ENCODE peak calls at places on chromosomes 5 and 9, in eight cellular contexts. U is tibial nerve, Q is stomach, H is uterus, F is A549, E is prostate gland, B is transverse colon, L is upper lobe of left lung. W is an unnamed sample.

GRCh38 chr9:98248737-98249474 is 6.5 kb downstream of the TBC1D2 start:
- DNase-seq in Q (peak; percentile 35), H (peak; percentile 69), L (peak; percentile 95), E (peak; percentile 90), F (no peak), U (no peak), B (peak; percentile 86), W (peak; percentile 21)

GRCh38 chr5:148970228-148970627 is 92.6 kb downstream of the SH3TC2 start:
- DNase-seq in L (peak; percentile 75), F (no peak), E (peak; percentile 90), Q (peak; percentile 67), B (peak; percentile 62), H (no peak), U (no peak), W (peak; percentile 65)

GRCh38 chr5:134432677-134433359 is 21.1 kb upstream of the CDKN2AIPNL start:
- DNase-seq in L (no peak), H (no peak), E (no peak), F (no peak), U (no peak), B (no peak), Q (no peak), W (no peak)

GRCh38 chr9:82247318-82247717 is 258.7 kb downstream of the SPATA31D1 start:
- DNase-seq in E (no peak), U (no peak), Q (no peak), L (peak; percentile 57), B (no peak), H (no peak), F (no peak), W (peak; percentile 46)

GRCh38 chr9:18910858-18911257 is 122.2 kb downstream of the SAXO1 start:
- DNase-seq in H (no peak), Q (no peak), U (no peak), F (no peak), L (no peak), E (no peak), B (no peak), W (no peak)

GRCh38 chr5:96968074-96968473 is 32.2 kb downstream of the LNPEP start:
- DNase-seq in F (peak; percentile 7), Q (no peak), B (no peak), E (no peak), H (no peak), U (no peak), L (no peak), W (no peak)

GRCh38 chr9:72718503-72718902 is 197.1 kb downstream of the TMC1 start:
- DNase-seq in Q (no peak), H (no peak), U (no peak), L (no peak), E (no peak), F (no peak), B (no peak), W (no peak)

GRCh38 chr5:140349244-140349643 is 2.8 kb upstream of the HBEGF start:
- DNase-seq in H (no peak), B (peak; percentile 74), E (no peak), Q (peak; percentile 46), U (no peak), F (no peak), L (no peak), W (no peak)

GRCh38 chr9:120353501-120353900 is 226.5 kb downstream of the CDK5RAP2 start:
- DNase-seq in F (no peak), B (no peak), L (no peak), U (no peak), H (no peak), E (no peak), Q (no peak), W (no peak)

GRCh38 chr9:104863180-104863883 is 64.6 kb downstream of the ABCA1 start:
- DNase-seq in B (peak; percentile 32), H (peak; percentile 65), U (peak; percentile 23), Q (peak; percentile 38), E (peak; percentile 25), F (peak; percentile 75), L (no peak), W (peak; percentile 48)

GRCh38 chr5:59713488-59713844 is 180.1 kb downstream of the PDE4D start:
- DNase-seq in L (no peak), H (no peak), Q (no peak), B (no peak), E (no peak), U (no peak), F (no peak), W (no peak)

GRCh38 chr9:36152741-36153438 is 16.3 kb upstream of the CCIN start:
- DNase-seq in L (no peak), F (no peak), Q (no peak), E (no peak), H (no peak), U (no peak), B (no peak), W (no peak)

GRCh38 chr5:32157078-32157477 is 17.0 kb downstream of the GOLPH3 start:
- DNase-seq in U (no peak), L (no peak), B (no peak), F (no peak), Q (no peak), E (no peak), H (no peak), W (no peak)

GRCh38 chr5:32158679-32158975 is 15.5 kb downstream of the GOLPH3 start:
- DNase-seq in H (no peak), E (no peak), Q (no peak), L (no peak), B (no peak), F (no peak), U (no peak), W (no peak)

GRCh38 chr5:32156635-32157034 is 17.5 kb downstream of the GOLPH3 start:
- DNase-seq in F (no peak), H (no peak), B (no peak), L (no peak), E (no peak), U (no peak), Q (no peak), W (no peak)

GRCh38 chr5:32160228-32160627 is 13.9 kb downstream of the GOLPH3 start:
- DNase-seq in U (no peak), E (no peak), F (no peak), B (no peak), H (no peak), Q (no peak), L (no peak), W (no peak)

DNA sequence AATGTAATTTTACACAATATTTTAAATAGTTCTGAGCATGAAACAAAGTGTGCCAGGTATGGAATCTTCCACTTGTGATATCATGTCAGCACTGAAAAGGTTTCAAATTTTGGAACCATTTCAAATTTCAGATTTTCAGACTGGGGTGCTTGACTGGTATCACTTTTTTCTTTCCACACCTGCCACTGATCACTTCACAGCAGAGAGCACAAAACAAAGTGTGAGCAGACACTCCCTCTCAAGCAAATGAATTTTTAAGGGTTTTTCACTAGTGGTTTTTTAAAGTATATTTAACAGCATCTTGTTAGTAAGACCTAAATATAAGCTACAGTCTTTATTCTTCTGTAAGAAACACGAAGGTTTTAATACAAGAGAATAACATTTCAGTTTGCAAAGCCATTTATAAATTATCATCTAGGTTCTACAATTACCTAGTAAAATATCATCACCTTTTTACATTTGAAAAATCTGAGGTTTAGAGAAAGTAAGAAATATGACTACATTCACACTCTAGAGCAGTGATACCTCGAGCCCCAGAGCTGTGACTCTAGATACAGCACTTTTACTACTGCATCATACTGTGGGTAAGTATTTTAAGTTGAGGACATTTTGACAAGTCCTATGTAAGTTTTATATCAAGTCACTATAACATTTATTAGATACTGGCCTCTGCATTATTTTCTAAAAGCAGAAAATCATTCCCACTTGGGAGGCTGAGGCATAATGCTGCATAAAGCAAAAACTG is 14.6 kb downstream of the GOLPH3 start:
- DNase-seq in F (no peak), E (no peak), L (no peak), H (no peak), B (no peak), Q (no peak), U (no peak), W (no peak)
- H3K4me3 ChIP-seq in F (no peak overlapping the region), E (no peak overlapping the region), L (no peak overlapping the region), H (no peak overlapping the region), B (no peak overlapping the region), Q (no peak overlapping the region), U (no peak overlapping the region), W (no peak overlapping the region)

GRCh38 chr9:2815661-2816060 is 28.2 kb downstream of the PUM3 start:
- DNase-seq in B (no peak), Q (no peak), E (no peak), L (no peak), H (no peak), F (no peak), U (no peak), W (no peak)
- H3K4me1 ChIP-seq in B (peaks cover 6% of the 10 kb centered on the region), Q (peaks cover 4% of the 10 kb centered on the region), E (no peaks in the 10 kb centered on the region), L (peaks cover 13% of the 10 kb centered on the region), H (peaks cover 4% of the 10 kb centered on the region), F (peaks cover 73% of the 10 kb centered on the region), U (no peaks in the 10 kb centered on the region), W (peaks cover 28% of the 10 kb centered on the region)

DNA sequence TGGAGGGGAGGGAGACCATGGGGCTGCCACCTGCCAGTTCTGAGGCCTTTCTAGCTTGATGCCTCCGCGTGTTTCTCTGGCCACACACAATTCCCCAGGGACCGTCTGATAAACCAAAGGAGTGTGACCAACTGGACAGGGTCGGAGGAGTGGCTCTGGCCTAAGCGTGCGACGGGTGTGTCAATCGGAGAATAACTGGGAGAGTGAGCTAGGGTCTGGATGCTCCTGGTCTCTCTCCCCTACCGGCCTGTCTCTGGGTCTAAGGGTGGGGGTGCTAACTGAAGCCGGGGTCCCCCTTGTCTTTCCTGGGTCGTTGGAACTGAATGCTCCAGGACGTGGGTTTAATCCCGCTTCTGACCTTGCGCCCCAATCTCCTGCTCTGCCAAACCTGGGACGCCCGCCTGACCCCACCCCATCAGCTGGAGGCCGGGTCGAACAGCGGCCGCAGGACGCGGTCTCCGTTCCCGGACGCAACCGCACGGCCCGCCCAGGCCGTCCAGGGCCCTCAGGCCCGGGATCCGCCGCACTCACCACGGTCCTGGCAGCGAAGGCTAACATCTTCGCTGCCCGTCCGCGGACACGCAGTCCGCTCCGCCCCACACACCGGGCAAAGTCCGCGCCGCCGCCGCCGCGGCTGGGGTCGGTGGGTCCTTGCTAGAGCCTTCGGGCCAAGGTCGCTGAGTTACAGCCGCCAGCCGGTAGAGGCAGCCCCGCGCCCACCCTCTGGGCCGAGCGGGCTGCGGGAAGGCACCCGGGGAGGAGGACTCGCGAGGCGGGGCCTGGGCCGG is 447 bp downstream of the CRAT start:
- DNase-seq in E (no peak), B (peak; percentile 32), F (peak; percentile 40), H (peak; percentile 46), Q (no peak), L (peak; percentile 28), U (no peak), W (peak; percentile 41)
- TF ChIP-seq POLR2A in E (no peak), B (no peak), F (no peak), H (no peak), Q (no peak), L (no peak), U (no peak), W (no peak)

GRCh38 chr5:180332861-180333260 is 20.3 kb downstream of the GFPT2 start:
- DNase-seq in L (no peak), E (no peak), Q (no peak), H (no peak), U (no peak), F (no peak), B (no peak), W (no peak)

GRCh38 chr5:180331647-180331950 is 21.5 kb downstream of the GFPT2 start:
- DNase-seq in H (no peak), B (no peak), E (no peak), U (no peak), F (peak; percentile 46), L (no peak), Q (no peak), W (no peak)

GRCh38 chr5:180333661-180334060 is 19.5 kb downstream of the GFPT2 start:
- DNase-seq in U (no peak), H (no peak), B (no peak), F (peak; percentile 85), L (no peak), Q (no peak), E (no peak), W (no peak)

GRCh38 chr5:180330810-180331646 is 22.1 kb downstream of the GFPT2 start:
- DNase-seq in Q (peak; percentile 31), L (peak; percentile 51), U (peak; percentile 60), B (peak; percentile 41), E (no peak), H (peak; percentile 94), F (peak; percentile 93), W (peak; percentile 56)

GRCh38 chr5:180332051-180332517 is 21.1 kb downstream of the GFPT2 start:
- DNase-seq in H (no peak), B (no peak), F (peak; percentile 76), E (no peak), U (no peak), Q (no peak), L (no peak), W (peak; percentile 73)
- H3K4me3 ChIP-seq in H (no peak overlapping the region), B (no peak overlapping the region), F (no peak overlapping the region), E (no peak overlapping the region), U (no peak overlapping the region), Q (no peak overlapping the region), L (no peak overlapping the region), W (no peak overlapping the region)

W was measured in body of pancreas.